ENCODE peak calls at places on chromosome 9, in nine cellular contexts. L is frontal cortex; E is stimulated activated CD4-positive, alpha-beta T cell treated with anti-CD3 and anti-CD28 coated beads, Interleukin-1b, Interleukin-23, amount 100 ng/mL, for 4 hours; S is uterus; V is mesendoderm; Q is cardiac muscle cell; N is NAMALWA; I is fibroblast of lung; T is EH. H is an unnamed sample.

GRCh38 chr9:95605087-95605486 is 88.3 kb upstream of the PTCH1 start:
- DNase-seq in L (no peak), E (no peak), S (no peak), V (peak), Q (peak), N (no peak), I (no peak), T (no peak), H (no peak)

GRCh38 chr9:92332577-92333287 is 7.0 kb downstream of the CENPP start:
- DNase-seq in L (no peak), E (no peak), S (no peak), V (no peak), Q (no peak), N (no peak), I (peak), T (peak), H (no peak)

GRCh38 chr9:83955985-83956287 is 24.1 kb downstream of the HNRNPK start:
- DNase-seq in L (no peak), E (no peak), S (peak), V (no peak), Q (no peak), N (no peak), I (no peak), T (no peak), H (no peak)

GRCh38 chr9:136482046-136482792 is 621 bp downstream of the SEC16A start:
- DNase-seq in L (no peak), E (peak), S (no peak), V (peak), Q (peak), N (peak), I (peak), T (peak), H (peak)

GRCh38 chr9:98985596-98985995 is 41.9 kb downstream of the COL15A1 start:
- DNase-seq in L (no peak), E (no peak), S (no peak), V (no peak), Q (no peak), N (no peak), I (no peak), T (no peak), H (no peak)

GRCh38 chr9:134065720-134066419 is 2.0 kb downstream of the BRD3 start:
- DNase-seq in L (peak), E (peak), S (peak), V (peak), Q (no peak), N (peak), I (peak), T (peak), H (peak)

GRCh38 chr9:120659617-120660169 is 54.6 kb downstream of the MEGF9 start:
- DNase-seq in L (no peak), E (no peak), S (no peak), V (no peak), Q (no peak), N (no peak), I (no peak), T (no peak), H (no peak)

GRCh38 chr9:116786737-116787136 is 99.6 kb downstream of the TRIM32 start:
- DNase-seq in L (no peak), E (no peak), S (no peak), V (no peak), Q (no peak), N (no peak), I (no peak), T (no peak), H (no peak)